ENCODE peak calls at places on chromosomes 1 and 21, in four cellular contexts. Y is tibial nerve, T is ovary, B is A549. V is an unnamed sample.
A peak's percentile ranks its signal among the peaks of the same experiment; 100 is the strongest.

GRCh38 chr1:207811920-207812720 is 60.3 kb downstream of the CD46 start:
- DNase-seq in Y (peak; percentile 47), T (peak; percentile 60), B (peak; percentile 60), V (no peak)

GRCh38 chr1:69172003-69173000 is 395.4 kb upstream of the LRRC7 start:
- DNase-seq in Y (no peak), T (no peak), B (no peak), V (no peak)

GRCh38 chr1:26789953-26790352 is 2.2 kb downstream of the PIGV start:
- DNase-seq in Y (no peak), T (no peak), B (no peak), V (no peak)

GRCh38 chr1:208977861-208978260 is 605.7 kb upstream of the CAMK1G start:
- DNase-seq in B (no peak), Y (no peak), T (no peak), V (peak; percentile 8)

GRCh38 chr1:244237445-244237844 is 186.4 kb downstream of the ZBTB18 start:
- DNase-seq in Y (no peak), T (no peak), B (no peak), V (no peak)

GRCh38 chr1:115377411-115377810 is 39.4 kb upstream of the NGF start:
- DNase-seq in Y (no peak), T (no peak), B (no peak), V (no peak)

GRCh38 chr21:28742527-28742926 is 250.2 kb downstream of the LTN1 start:
- DNase-seq in B (no peak), T (no peak), Y (no peak), V (no peak)

GRCh38 chr1:215567491-215568286 is 585 bp downstream of the KCTD3 start:
- DNase-seq in Y (no peak), T (peak; percentile 44), B (peak; percentile 77), V (peak; percentile 40)

GRCh38 chr1:80064524-80064923 is 1058.0 kb upstream of the ADGRL4 start:
- DNase-seq in Y (no peak), B (no peak), T (no peak), V (peak; percentile 15)

GRCh38 chr1:235913311-235913710 is 46.6 kb upstream of the LYST start:
- DNase-seq in T (no peak), Y (no peak), B (no peak), V (no peak)

GRCh38 chr1:171441278-171441677 is 44.1 kb upstream of the PRRC2C start:
- DNase-seq in Y (no peak), B (peak; percentile 50), T (no peak), V (no peak)

GRCh38 chr1:158203693-158204457 is 23.2 kb downstream of the CD1D start:
- DNase-seq in T (no peak), Y (no peak), B (peak; percentile 68), V (no peak)

GRCh38 chr1:59295603-59296002 is 1.3 kb upstream of the FGGY start:
- DNase-seq in Y (no peak), T (no peak), B (no peak), V (no peak)

GRCh38 chr1:57736940-57737339 is 313.1 kb upstream of the DAB1 start:
- DNase-seq in Y (no peak), B (no peak), T (no peak), V (no peak)

DNA sequence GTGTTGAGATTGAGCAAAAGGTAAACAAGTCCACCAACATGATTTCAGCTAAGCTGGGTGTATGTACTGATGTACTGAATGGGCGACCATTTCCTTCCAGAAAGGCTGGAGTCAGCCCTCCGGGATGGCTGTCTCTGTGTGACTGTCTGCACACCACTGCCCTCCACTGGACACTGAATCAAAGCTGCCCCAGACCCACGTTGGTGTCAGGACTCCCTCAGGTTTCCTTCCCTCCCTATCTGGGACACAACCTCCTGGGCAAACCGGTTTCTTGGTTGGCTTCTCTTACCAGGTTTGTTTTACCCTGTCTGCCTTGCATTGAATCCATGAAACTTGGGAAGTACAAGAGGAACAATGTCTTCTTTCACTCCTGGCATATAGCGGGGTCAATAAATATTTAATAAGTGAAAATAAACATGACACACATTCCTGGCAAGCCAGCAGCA is 5.3 kb upstream of the SRP9 start:
- DNase-seq in B (peak; percentile 90), Y (peak; percentile 66), T (peak; percentile 82), V (peak; percentile 69)
- TF ChIP-seq POLR2A in B (no peak), Y (no peak), T (no peak), V (no peak)

GRCh38 chr1:63318255-63319068 is 3.9 kb upstream of the FOXD3 start:
- DNase-seq in Y (no peak), B (no peak), T (no peak), V (no peak)
- TF ChIP-seq POLR2A in Y (no peak), B (no peak), T (no peak), V (no peak)

DNA sequence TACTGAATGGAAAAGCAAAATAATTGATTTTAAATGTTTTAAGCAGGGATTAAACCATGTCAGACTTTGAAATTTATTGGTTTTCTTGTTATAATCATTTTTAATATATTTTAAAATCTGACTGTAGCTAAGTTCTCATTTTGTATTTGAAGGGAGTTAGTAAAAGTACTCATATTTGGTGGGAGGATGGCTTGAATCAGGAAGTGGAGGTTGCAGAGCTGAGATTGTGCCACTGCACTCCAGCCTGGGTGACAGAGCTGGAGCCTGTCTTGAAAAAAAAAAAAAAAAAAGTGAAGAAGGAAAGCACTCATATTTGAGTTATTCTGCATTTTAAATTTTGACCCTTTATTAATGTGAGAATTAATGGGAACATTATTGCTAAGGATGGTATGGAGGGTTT is 106.0 kb downstream of the RABGAP1L start:
- DNase-seq in B (no peak), T (no peak), Y (no peak), V (no peak)
- TF ChIP-seq POLR2A in B (no peak), T (no peak), Y (no peak), V (no peak)

GRCh38 chr1:6592441-6592840 is 10.2 kb downstream of the KLHL21 start:
- DNase-seq in Y (no peak), B (no peak), T (no peak), V (no peak)
- TF ChIP-seq POLR2A in Y (no peak), B (no peak), T (no peak), V (no peak)

DNA sequence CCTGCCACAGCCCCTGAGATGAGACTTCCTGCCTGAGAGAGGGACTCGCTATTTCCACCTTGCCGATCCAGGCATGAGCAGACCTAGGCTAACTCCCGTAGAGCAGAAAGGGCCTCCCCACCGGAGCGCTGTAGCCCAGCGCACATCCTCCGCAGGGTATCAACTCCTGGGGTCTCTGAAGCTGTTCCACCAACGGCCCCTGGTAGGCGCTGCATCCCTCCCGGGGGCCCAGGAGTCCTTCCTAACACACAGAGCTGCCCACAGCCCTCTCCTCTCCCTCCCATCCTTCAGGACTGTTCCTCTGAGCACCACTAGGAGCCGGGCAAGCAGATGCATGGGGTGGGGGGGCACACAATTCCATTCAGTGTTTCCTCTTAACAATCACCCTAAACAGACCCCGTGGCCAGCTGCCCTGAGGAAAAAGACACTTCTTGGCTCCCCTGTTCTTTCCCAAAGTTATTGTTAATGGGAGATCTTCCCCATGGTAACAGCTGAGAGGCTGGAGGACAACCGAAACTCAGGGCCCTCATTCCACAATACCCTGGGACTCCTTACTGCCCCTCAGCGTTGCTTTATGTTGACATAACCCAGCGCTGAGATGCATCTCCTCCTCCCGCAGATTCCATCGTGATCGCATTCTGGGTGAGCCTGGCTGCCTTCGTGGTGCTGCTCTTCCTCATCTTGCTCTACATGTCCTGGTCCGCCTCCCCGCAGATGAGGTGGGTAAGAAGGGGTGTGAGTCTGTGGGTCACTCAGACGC is 7.5 kb downstream of the MRAP start:
- DNase-seq in T (no peak), Y (no peak), B (peak; percentile 17), V (no peak)
- TF ChIP-seq POLR2A in T (no peak), Y (no peak), B (no peak), V (no peak)

DNA sequence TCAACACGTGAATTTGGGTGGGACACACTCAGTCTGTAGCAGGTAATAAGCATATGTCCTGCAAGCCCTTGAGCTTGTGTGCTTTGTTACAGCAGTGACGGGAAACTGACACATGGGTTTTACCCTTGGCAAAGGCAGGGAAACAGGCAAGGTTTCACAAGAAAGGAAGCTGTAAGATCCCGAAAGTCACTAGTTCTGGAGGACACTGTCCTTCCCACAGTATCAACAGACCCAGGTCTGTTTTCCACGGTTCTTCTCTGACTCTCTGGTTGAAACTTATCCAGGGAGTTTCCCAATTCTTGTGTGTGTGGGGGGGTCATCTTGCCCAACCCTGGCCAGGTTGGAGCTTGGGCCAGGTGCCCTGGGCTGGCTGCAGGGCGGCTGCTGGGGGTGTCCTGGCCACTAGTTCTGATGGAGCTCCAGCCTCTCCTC is 29.3 kb upstream of the ZBTB21 start:
- DNase-seq in T (peak; percentile 27), B (no peak), Y (no peak), V (no peak)
- TF ChIP-seq POLR2A in T (no peak), B (no peak), Y (no peak), V (no peak)

DNA sequence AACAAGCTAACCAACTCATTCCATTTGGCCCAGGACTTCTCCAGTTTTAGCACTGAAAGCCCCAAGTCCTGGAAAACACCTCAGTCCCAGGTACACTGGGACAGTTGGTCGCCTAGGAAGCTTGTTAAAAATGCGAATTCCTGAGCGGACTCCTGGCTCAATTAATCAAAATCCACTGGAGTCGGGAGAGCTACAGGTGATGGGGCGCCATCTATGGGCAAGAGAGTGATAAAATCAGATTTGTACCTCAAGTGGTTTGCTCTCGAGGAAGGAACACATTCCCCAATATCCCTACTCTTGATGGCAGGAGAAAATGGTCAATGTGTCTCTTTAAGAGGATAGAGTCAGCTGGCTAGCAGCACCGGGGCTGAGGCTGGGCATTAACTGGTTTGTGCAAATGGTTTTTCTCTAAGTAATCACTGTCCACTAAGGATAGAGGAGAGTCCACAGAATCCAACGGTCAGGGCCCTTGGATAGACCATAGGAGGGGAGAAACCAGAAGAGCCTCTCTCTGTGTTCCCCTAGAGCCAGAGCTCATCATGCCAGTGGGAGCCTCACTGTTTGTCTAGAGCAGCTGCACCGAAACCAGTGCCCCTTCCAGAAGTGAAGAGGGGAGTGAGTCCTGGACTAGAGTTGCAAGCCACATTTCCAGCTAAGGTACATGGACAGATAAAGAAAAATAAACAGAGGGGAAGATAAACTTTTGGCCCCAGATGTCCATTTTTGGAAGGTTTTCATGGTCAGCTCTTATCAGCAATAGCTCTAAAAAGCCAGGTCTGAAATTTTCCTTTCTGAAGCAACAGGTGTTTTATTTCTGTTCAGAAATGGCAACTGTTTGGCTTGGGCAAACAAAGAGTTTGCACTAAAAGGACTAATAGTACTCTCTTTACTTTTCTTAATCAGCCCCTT is 148.5 kb downstream of the TENT5C start:
- DNase-seq in T (peak; percentile 52), B (peak; percentile 52), Y (no peak), V (peak; percentile 53)
- TF ChIP-seq POLR2A in T (no peak), B (no peak), Y (no peak), V (no peak)

DNA sequence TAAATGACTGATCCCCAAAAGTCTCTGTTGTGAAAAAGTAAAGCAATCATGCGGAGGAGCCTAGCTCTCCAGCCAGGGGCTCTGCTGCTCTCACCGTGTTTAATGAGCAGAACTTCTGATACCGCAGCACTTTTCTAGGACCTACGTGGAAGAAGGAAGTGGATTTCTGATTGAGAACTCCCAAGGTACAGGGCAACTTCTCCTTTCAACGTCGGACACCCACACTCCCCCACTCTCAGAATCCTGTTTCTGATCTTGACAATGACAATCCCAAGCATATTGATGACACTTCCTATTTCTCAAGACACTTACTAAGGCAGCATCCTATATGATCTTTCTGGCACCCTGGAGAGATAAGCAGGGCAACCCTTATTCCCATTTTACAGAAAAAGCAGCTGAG is 78.4 kb downstream of the PROX1 start:
- DNase-seq in T (no peak), B (no peak), Y (no peak), V (no peak)
- TF ChIP-seq POLR2A in T (no peak), B (no peak), Y (no peak), V (no peak)